ENCODE peak calls at places on chromosomes 4 and X, in nine cellular contexts. Q is GM23338, B is esophagus squamous epithelium, Z is pancreas, N is adrenal gland, O is fibroblast of lung, U is A549, H is hepatocyte, R is uterus. J is an unnamed sample.

GRCh38 chrX:10828640-10829039 is 208.3 kb upstream of the MID1 start:
- DNase-seq in Q (no peak), U (no peak), N (no peak), Z (no peak), O (no peak), B (no peak), H (no peak), R (no peak), J (no peak)

GRCh38 chr4:137510866-137511265 is 21.4 kb downstream of the PCDH18 start:
- DNase-seq in O (peak; percentile 95), Q (peak; percentile 62), U (no peak), N (no peak), R (peak; percentile 71), Z (no peak), H (peak; percentile 54), B (no peak), J (peak; percentile 91)

GRCh38 chrX:38768079-38768478 is 33.2 kb upstream of the MID1IP1 start:
- DNase-seq in H (peak; percentile 19), N (no peak), U (no peak), B (no peak), Q (no peak), Z (no peak), O (peak; percentile 10), R (no peak), J (peak; percentile 9)

GRCh38 chr4:170589597-170590191 is 499.9 kb upstream of the AADAT start:
- DNase-seq in U (peak; percentile 9), R (no peak), Z (no peak), H (peak; percentile 60), N (no peak), B (no peak), O (peak; percentile 14), Q (peak; percentile 63), J (peak; percentile 19)

GRCh38 chr4:172648471-172648870 is 520.1 kb upstream of the GALNT7 start:
- DNase-seq in N (no peak), Q (no peak), O (peak; percentile 41), Z (no peak), U (no peak), B (no peak), R (no peak), H (no peak), J (no peak)

GRCh38 chr4:81359207-81359606 is 112.5 kb downstream of the RASGEF1B start:
- DNase-seq in N (no peak), B (no peak), O (no peak), Z (no peak), R (no peak), U (no peak), Q (no peak), H (no peak), J (no peak)

GRCh38 chr4:135371137-135371536 is 1169.5 kb upstream of the PABPC4L start:
- DNase-seq in Q (peak; percentile 30), N (no peak), B (no peak), H (no peak), R (no peak), Z (peak; percentile 24), O (no peak), U (no peak), J (peak; percentile 9)

GRCh38 chrX:10444204-10444603 is 176.2 kb downstream of the MID1 start:
- DNase-seq in R (no peak), H (no peak), U (no peak), Z (no peak), B (no peak), Q (peak; percentile 6), O (no peak), N (no peak), J (no peak)

GRCh38 chrX:38930474-38930873 is 129.2 kb downstream of the MID1IP1 start:
- DNase-seq in H (no peak), Z (no peak), Q (no peak), B (no peak), O (no peak), U (no peak), N (no peak), R (no peak), J (no peak)

GRCh38 chrX:43741843-43742573 is 85.9 kb downstream of the MAOA start:
- DNase-seq in H (no peak), O (peak; percentile 35), N (peak; percentile 31), U (no peak), Z (no peak), B (no peak), Q (no peak), R (peak; percentile 36), J (peak; percentile 45)

GRCh38 chr4:51853027-51853682 is 10.2 kb downstream of the DCUN1D4 start:
- DNase-seq in H (peak; percentile 67), Z (no peak), U (no peak), B (no peak), R (no peak), O (peak; percentile 29), N (peak; percentile 54), Q (peak; percentile 42), J (no peak)

GRCh38 chr4:83174844-83175414 is 60.4 kb upstream of the PLAC8 start:
- DNase-seq in H (no peak), N (no peak), Z (no peak), O (no peak), B (no peak), Q (no peak), R (no peak), U (no peak), J (no peak)

GRCh38 chr4:8765084-8765483 is 106.6 kb downstream of the HMX1 start:
- DNase-seq in R (no peak), B (no peak), O (no peak), H (no peak), Q (no peak), N (no peak), U (no peak), Z (no peak), J (no peak)

GRCh38 chr4:86500527-86500926 is 93.6 kb upstream of the PTPN13 start:
- DNase-seq in N (no peak), U (no peak), B (no peak), H (no peak), Z (no peak), Q (no peak), O (no peak), R (no peak), J (no peak)

GRCh38 chr4:16597829-16598228 is 300.6 kb downstream of the LDB2 start:
- DNase-seq in N (no peak), B (no peak), O (peak; percentile 73), U (no peak), Q (peak; percentile 48), H (peak; percentile 9), Z (no peak), R (no peak), J (peak; percentile 69)

GRCh38 chrX:12711435-12712040 is 79.7 kb upstream of the PRPS2 start:
- DNase-seq in U (no peak), R (no peak), H (no peak), N (no peak), O (no peak), Z (no peak), Q (no peak), B (no peak), J (no peak)

GRCh38 chr4:89821612-89822011 is 15.3 kb downstream of the SNCA start:
- DNase-seq in H (no peak), Z (no peak), O (no peak), N (no peak), R (no peak), Q (no peak), U (no peak), B (no peak), J (no peak)

GRCh38 chr4:89823416-89823815 is 13.5 kb downstream of the SNCA start:
- DNase-seq in R (no peak), U (no peak), N (no peak), H (no peak), Q (no peak), Z (no peak), B (no peak), O (peak; percentile 65), J (no peak)

GRCh38 chr4:89814362-89814761 is 22.6 kb downstream of the SNCA start:
- DNase-seq in Z (no peak), R (no peak), H (no peak), Q (no peak), O (no peak), U (no peak), B (no peak), N (no peak), J (no peak)

GRCh38 chr4:89820005-89820404 is 17.0 kb downstream of the SNCA start:
- DNase-seq in U (no peak), Q (no peak), N (no peak), O (no peak), B (no peak), H (no peak), R (no peak), Z (no peak), J (no peak)
- H3K4me1 ChIP-seq in U (no peaks in the 10 kb centered on the region), Q (peaks cover 11% of the 10 kb centered on the region), N (no peaks in the 10 kb centered on the region), O (no peaks in the 10 kb centered on the region), B (no peaks in the 10 kb centered on the region), H (no peaks in the 10 kb centered on the region), R (no peaks in the 10 kb centered on the region), Z (no peaks in the 10 kb centered on the region), J (no peaks in the 10 kb centered on the region)

GRCh38 chr4:96390404-96390803 is 550.5 kb downstream of the PDHA2 start:
- DNase-seq in U (no peak), H (no peak), N (no peak), O (no peak), B (no peak), Z (no peak), Q (no peak), R (no peak), J (no peak)
- TF ChIP-seq CTCF in U (no peak), H (no peak), N (no peak), O (no peak), B (no peak), Z (no peak), Q (no peak), R (no peak), J (no peak)

GRCh38 chrX:1477229-1477628 is 24.5 kb upstream of the ASMTL start:
- DNase-seq in Z (no peak), Q (no peak), U (no peak), B (no peak), O (no peak), N (no peak), H (no peak), R (no peak), J (no peak)
- H3K27ac ChIP-seq in Z (no peak overlapping the region), Q (no peak overlapping the region), U (no peak overlapping the region), B (no peak overlapping the region), O (no peak overlapping the region), N (no peak overlapping the region), H (no peak overlapping the region), R (no peak overlapping the region), J (no peak overlapping the region)

GRCh38 chr4:142705820-142706219 is 140.3 kb downstream of the INPP4B start:
- DNase-seq in Q (no peak), H (no peak), R (no peak), B (no peak), N (no peak), U (no peak), O (no peak), Z (no peak), J (no peak)

GRCh38 chr4:142706381-142706780 is 139.7 kb downstream of the INPP4B start:
- DNase-seq in B (no peak), Q (no peak), U (no peak), H (no peak), N (no peak), O (no peak), R (no peak), Z (no peak), J (no peak)

GRCh38 chr4:142701017-142701416 is 145.1 kb downstream of the INPP4B start:
- DNase-seq in B (no peak), Q (no peak), N (no peak), O (no peak), U (no peak), H (no peak), R (no peak), Z (no peak), J (no peak)

GRCh38 chr4:142700521-142700920 is 145.6 kb downstream of the INPP4B start:
- DNase-seq in Q (no peak), Z (no peak), N (no peak), U (no peak), H (no peak), O (no peak), R (no peak), B (no peak), J (no peak)

GRCh38 chr4:142703694-142704309 is 142.3 kb downstream of the INPP4B start:
- DNase-seq in Q (no peak), U (no peak), N (no peak), Z (no peak), O (no peak), R (no peak), B (no peak), H (no peak), J (no peak)
- H3K4me1 ChIP-seq in Q (peaks cover 3% of the 10 kb centered on the region), U (no peaks in the 10 kb centered on the region), N (no peaks in the 10 kb centered on the region), Z (no peaks in the 10 kb centered on the region), O (no peaks in the 10 kb centered on the region), R (no peaks in the 10 kb centered on the region), B (no peaks in the 10 kb centered on the region), H (no peaks in the 10 kb centered on the region), J (no peaks in the 10 kb centered on the region)